ENCODE peak calls at places on chromosome 17, in eight cellular contexts. M is upper lobe of left lung, K is Peyer's patch, Q is H54, F is transverse colon, R is tibial nerve, H is ovary, J is lower leg skin. O is an unnamed sample.

GRCh38 chr17:45923511-45924268 is 29.3 kb downstream of the MAPT start:
- DNase-seq in K (no peak), R (peak), Q (no peak), F (no peak), M (peak), H (no peak), J (no peak), O (no peak)

GRCh38 chr17:3659541-3660111 is 8.8 kb downstream of the TAX1BP3 start:
- DNase-seq in M (no peak), H (peak), J (peak), F (peak), K (no peak), R (peak), Q (peak), O (peak)

GRCh38 chr17:46950997-46951621 is 27.9 kb downstream of the RPRML start:
- DNase-seq in K (no peak), R (no peak), Q (no peak), F (no peak), H (no peak), M (no peak), J (no peak), O (no peak)

GRCh38 chr17:79892457-79893236 is 53.4 kb upstream of the CBX4 start:
- DNase-seq in J (peak), K (no peak), M (peak), R (no peak), H (no peak), F (peak), Q (no peak), O (peak)

GRCh38 chr17:80761421-80761871 is 216.8 kb downstream of the RPTOR start:
- DNase-seq in J (no peak), K (no peak), F (no peak), R (no peak), H (no peak), Q (peak), M (no peak), O (peak)

GRCh38 chr17:78979780-78980623 is at the start of gene LGALS3BP:
- DNase-seq in H (peak), R (peak), K (peak), M (peak), F (peak), J (no peak), Q (peak), O (peak)

GRCh38 chr17:29283496-29283895 is 10.5 kb downstream of the NUFIP2 start:
- DNase-seq in H (no peak), J (no peak), Q (no peak), M (no peak), R (no peak), F (no peak), K (no peak), O (no peak)

GRCh38 chr17:74728033-74728701 is 8.9 kb upstream of the RAB37 start:
- DNase-seq in M (no peak), R (no peak), F (no peak), J (no peak), K (no peak), H (no peak), Q (no peak), O (no peak)

GRCh38 chr17:63919311-63919723 is 678 bp upstream of the GH1 start:
- DNase-seq in J (peak), F (peak), K (peak), Q (peak), M (peak), H (peak), R (peak), O (peak)

GRCh38 chr17:65294184-65294719 is 157.1 kb downstream of the RGS9 start:
- DNase-seq in F (peak), K (peak), R (peak), H (peak), J (no peak), Q (peak), M (peak), O (peak)

GRCh38 chr17:40092581-40092980 is 7.8 kb downstream of the NR1D1 start:
- DNase-seq in R (peak), F (no peak), M (no peak), Q (no peak), H (peak), J (peak), K (no peak), O (no peak)

GRCh38 chr17:40118093-40118492 is 3.7 kb upstream of the MSL1 start:
- DNase-seq in J (no peak), R (no peak), F (no peak), H (no peak), M (peak), Q (no peak), K (no peak), O (no peak)

GRCh38 chr17:28978565-28978964 is 27.2 kb upstream of the PHF12 start:
- DNase-seq in M (no peak), F (no peak), H (no peak), J (no peak), Q (no peak), R (no peak), K (no peak), O (no peak)

GRCh38 chr17:45150911-45151809 is 2.9 kb downstream of the HEXIM1 start:
- DNase-seq in R (no peak), Q (no peak), H (no peak), J (no peak), K (no peak), M (no peak), F (no peak), O (no peak)

GRCh38 chr17:27456681-27457404 is 595 bp downstream of the KSR1 start:
- DNase-seq in R (no peak), F (peak), H (peak), Q (no peak), K (peak), M (no peak), J (no peak), O (peak)

GRCh38 chr17:44333371-44333770 is 8.7 kb upstream of the SLC25A39 start:
- DNase-seq in F (peak), J (no peak), H (no peak), Q (no peak), K (no peak), R (no peak), M (peak), O (no peak)

GRCh38 chr17:33949100-33949499 is 306.0 kb upstream of the CCL2 start:
- DNase-seq in Q (no peak), M (peak), H (no peak), K (no peak), R (no peak), J (no peak), F (no peak), O (no peak)

GRCh38 chr17:20143740-20144139 is 134.6 kb downstream of the SPECC1 start:
- DNase-seq in J (no peak), H (no peak), M (no peak), F (no peak), R (no peak), Q (no peak), K (no peak), O (no peak)

GRCh38 chr17:83080641-83081560 is 1.5 kb downstream of the METRNL start:
- DNase-seq in K (peak), M (no peak), H (peak), J (no peak), Q (no peak), R (no peak), F (peak), O (no peak)

GRCh38 chr17:17028059-17028877 is 14.0 kb upstream of the MPRIP start:
- DNase-seq in R (peak), J (peak), H (no peak), M (peak), Q (peak), F (peak), K (no peak), O (peak)

GRCh38 chr17:2416010-2416734 is 15.3 kb upstream of the MNT start:
- DNase-seq in J (peak), H (peak), Q (peak), K (peak), R (peak), F (peak), M (peak), O (peak)

GRCh38 chr17:60067871-60068270 is 10.8 kb downstream of the HEATR6 start:
- DNase-seq in J (no peak), K (no peak), M (no peak), F (no peak), R (no peak), H (no peak), Q (no peak), O (no peak)

GRCh38 chr17:6706499-6706898 is 6.7 kb downstream of the SLC13A5 start:
- DNase-seq in K (no peak), Q (no peak), H (no peak), R (no peak), J (no peak), M (no peak), F (no peak), O (peak)

GRCh38 chr17:74303300-74303699 is 22.7 kb upstream of the KIF19 start:
- DNase-seq in R (no peak), M (no peak), Q (no peak), J (no peak), F (no peak), K (no peak), H (no peak), O (no peak)

GRCh38 chr17:58337126-58337599 is 8.6 kb upstream of the TSPOAP1 start:
- DNase-seq in M (peak), Q (no peak), R (no peak), F (peak), J (no peak), K (peak), H (no peak), O (no peak)
- TF ChIP-seq POLR2A in M (no peak), Q (no peak), R (no peak), F (no peak), J (no peak), K (no peak), H (no peak), O (no peak)

GRCh38 chr17:48610282-48611211 is at the start of gene HOXB7:
- DNase-seq in F (peak), K (peak), Q (no peak), J (no peak), M (peak), H (no peak), R (peak), O (peak)
- TF ChIP-seq POLR2A in F (peak), K (peak), Q (peak), J (no peak), M (no peak), H (no peak), R (no peak), O (no peak)

GRCh38 chr17:42997984-42998938 is at the start of gene RPL27:
- DNase-seq in F (peak), J (peak), R (peak), K (peak), H (peak), Q (peak), M (peak), O (peak)
- TF ChIP-seq POLR2A in F (peak), J (no peak), R (peak), K (peak), H (peak), Q (peak), M (peak), O (peak)

GRCh38 chr17:18261146-18261515 is 669 bp downstream of the MIEF2 start:
- DNase-seq in F (peak), Q (peak), J (peak), R (no peak), H (peak), M (peak), K (peak), O (peak)

GRCh38 chr17:18262111-18262510 is 1.6 kb downstream of the MIEF2 start:
- DNase-seq in F (no peak), Q (no peak), R (no peak), K (no peak), H (no peak), J (no peak), M (no peak), O (no peak)

GRCh38 chr17:18259621-18260331 is 686 bp upstream of the MIEF2 start:
- DNase-seq in K (no peak), Q (peak), M (no peak), J (no peak), R (no peak), H (no peak), F (no peak), O (no peak)

GRCh38 chr17:18261659-18262058 is 1.2 kb downstream of the MIEF2 start:
- DNase-seq in Q (no peak), F (no peak), R (no peak), H (no peak), M (no peak), J (no peak), K (no peak), O (no peak)

GRCh38 chr17:18260332-18261145 is at the start of gene MIEF2:
- DNase-seq in R (peak), F (peak), Q (peak), M (peak), K (peak), J (peak), H (peak), O (peak)
- TF ChIP-seq POLR2A in R (no peak), F (peak), Q (peak), M (peak), K (peak), J (no peak), H (peak), O (no peak)

O was measured in sigmoid colon.